ENCODE peak calls at places on chromosome 7, in four cellular contexts. I, T, E and S are unnamed samples.

GRCh38 chr7:105336009-105336408 is 52.7 kb downstream of the SRPK2 start:
- DNase-seq in I (no peak), T (no peak), E (no peak), S (no peak)

GRCh38 chr7:134327896-134328295 is 11.2 kb upstream of the SLC35B4 start:
- DNase-seq in I (peak; percentile 60), T (peak; percentile 89), E (peak; percentile 16), S (no peak)

GRCh38 chr7:137916980-137917645 is 70.3 kb upstream of the DGKI start:
- DNase-seq in I (no peak), T (no peak), E (no peak), S (no peak)

GRCh38 chr7:47142169-47142866 is 439.6 kb downstream of the TNS3 start:
- DNase-seq in I (no peak), T (no peak), E (no peak), S (no peak)

GRCh38 chr7:148256433-148256832 is 334.1 kb upstream of the C7orf33 start:
- DNase-seq in I (no peak), T (no peak), E (no peak), S (no peak)

GRCh38 chr7:108235451-108236061 is 105.4 kb upstream of the LAMB4 start:
- DNase-seq in I (no peak), T (peak; percentile 80), E (no peak), S (no peak)

GRCh38 chr7:82740246-82740848 is 296.8 kb upstream of the CACNA2D1 start:
- DNase-seq in I (peak; percentile 69), T (peak; percentile 85), E (no peak), S (no peak)

GRCh38 chr7:25216837-25217236 is 11.4 kb downstream of the NPVF start:
- DNase-seq in I (no peak), T (no peak), E (no peak), S (peak; percentile 2)

GRCh38 chr7:36029846-36030510 is 123.1 kb upstream of the EEPD1 start:
- DNase-seq in I (no peak), T (no peak), E (no peak), S (no peak)

GRCh38 chr7:134553976-134554375 is 5.1 kb downstream of the AKR1B15 start:
- DNase-seq in I (no peak), T (peak; percentile 68), E (no peak), S (no peak)

GRCh38 chr7:36686499-36686898 is 37.8 kb downstream of the AOAH start:
- DNase-seq in I (peak; percentile 32), T (no peak), E (no peak), S (no peak)

GRCh38 chr7:134298902-134299683 is 17.6 kb downstream of the SLC35B4 start:
- DNase-seq in I (no peak), T (no peak), E (no peak), S (no peak)

DNA sequence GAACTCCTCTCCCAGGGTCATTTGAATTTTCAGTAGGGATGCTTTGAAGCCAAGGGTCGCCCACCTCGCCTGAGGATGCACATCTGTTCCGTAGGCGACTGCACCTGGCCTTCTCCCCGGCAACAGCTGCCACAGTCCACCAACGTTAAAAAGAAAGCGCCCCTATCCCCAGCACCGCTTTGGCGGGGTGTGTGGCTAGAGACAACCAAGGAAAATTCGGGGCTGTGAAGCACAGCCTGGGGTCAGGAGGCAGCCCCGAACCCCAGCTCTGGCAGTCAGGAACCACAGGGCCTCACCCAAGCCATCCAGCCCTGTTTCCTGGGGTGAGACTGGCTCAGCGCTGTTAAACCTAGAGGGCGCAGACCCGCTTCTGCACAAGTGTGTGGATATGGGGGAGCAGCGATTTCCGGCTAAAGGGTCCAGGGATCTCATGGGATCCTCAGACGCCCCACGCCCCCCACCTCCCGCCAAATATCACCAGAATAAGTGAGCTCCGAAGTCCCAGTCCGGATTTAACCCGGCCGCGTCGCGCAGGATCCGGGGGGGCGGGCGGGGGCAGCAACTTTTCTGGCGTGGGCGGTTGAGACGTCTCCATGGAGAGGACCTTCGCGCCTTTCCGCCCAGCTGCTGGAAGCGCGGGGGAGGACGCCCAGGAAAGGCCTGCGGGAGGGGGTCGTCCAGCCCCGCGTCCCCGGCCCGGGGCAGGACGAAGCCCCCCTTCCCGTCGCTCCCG is 821 bp downstream of the ZC3HAV1L start:
- DNase-seq in I (peak; percentile 6), T (peak; percentile 71), E (peak; percentile 38), S (no peak)
- TF ChIP-seq CTCF in I (peak; percentile 24), T (no peak), E (no peak), S (peak; percentile 14)

GRCh38 chr7:54680377-54681005 is 78.5 kb downstream of the SEC61G start:
- DNase-seq in I (no peak), T (no peak), E (no peak), S (no peak)
- H3K4me3 ChIP-seq in I (no peak overlapping the region), T (no peak overlapping the region), E (no peak overlapping the region), S (no peak overlapping the region)

GRCh38 chr7:19112290-19113000 is 5.0 kb downstream of the TWIST1 start:
- DNase-seq in I (peak; percentile 41), T (peak; percentile 65), E (no peak), S (no peak)
- H3K27me3 ChIP-seq in I (no peaks in the 10 kb centered on the region), T (peaks cover 95% of the 10 kb centered on the region), E (no peaks in the 10 kb centered on the region), S (no peaks in the 10 kb centered on the region)

GRCh38 chr7:15594461-15594860 is 32.6 kb upstream of the AGMO start:
- DNase-seq in I (no peak), T (no peak), E (no peak), S (no peak)
- TF ChIP-seq CTCF in I (no peak), T (no peak), E (no peak), S (no peak)

GRCh38 chr7:80370587-80370986 is 141.3 kb downstream of the GNAT3 start:
- DNase-seq in I (no peak), T (no peak), E (no peak), S (no peak)

GRCh38 chr7:80369321-80369720 is 142.5 kb downstream of the GNAT3 start:
- DNase-seq in I (no peak), T (no peak), E (no peak), S (no peak)

GRCh38 chr7:80372415-80372814 is 139.4 kb downstream of the GNAT3 start:
- DNase-seq in I (peak; percentile 19), T (no peak), E (no peak), S (no peak)

GRCh38 chr7:80374321-80374720 is 137.5 kb downstream of the GNAT3 start:
- DNase-seq in I (no peak), T (no peak), E (no peak), S (no peak)

DNA sequence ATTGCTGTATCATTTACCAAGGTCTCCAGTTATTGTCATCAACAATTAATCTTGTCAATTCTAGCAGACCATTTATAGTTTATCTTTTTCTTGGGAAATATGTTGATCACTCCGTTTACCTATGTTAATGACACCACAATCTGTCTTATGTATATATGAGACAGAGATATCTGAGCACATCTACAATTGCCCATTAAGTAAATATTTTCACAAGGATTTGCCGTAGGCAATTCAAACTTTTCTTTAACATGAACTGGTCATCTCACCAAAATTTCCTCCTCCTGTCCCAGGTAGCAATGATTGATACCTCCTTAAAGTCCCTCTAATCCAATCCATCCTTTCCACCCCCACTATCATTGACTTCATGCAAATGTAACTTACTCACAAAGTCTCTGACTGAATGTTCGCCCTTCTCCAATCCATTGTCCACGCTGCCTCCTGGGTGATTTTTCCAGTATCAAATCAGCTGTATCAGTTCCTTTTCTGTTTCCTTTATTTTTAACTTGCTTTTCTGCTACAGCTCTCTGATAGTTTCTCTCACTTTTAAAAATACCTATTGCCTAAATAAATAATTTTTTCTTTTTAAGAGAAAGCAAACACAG is 138.3 kb downstream of the GNAT3 start:
- DNase-seq in I (no peak), T (no peak), E (no peak), S (no peak)
- H3K4me3 ChIP-seq in I (no peak overlapping the region), T (no peak overlapping the region), E (no peak overlapping the region), S (no peak overlapping the region)

DNA sequence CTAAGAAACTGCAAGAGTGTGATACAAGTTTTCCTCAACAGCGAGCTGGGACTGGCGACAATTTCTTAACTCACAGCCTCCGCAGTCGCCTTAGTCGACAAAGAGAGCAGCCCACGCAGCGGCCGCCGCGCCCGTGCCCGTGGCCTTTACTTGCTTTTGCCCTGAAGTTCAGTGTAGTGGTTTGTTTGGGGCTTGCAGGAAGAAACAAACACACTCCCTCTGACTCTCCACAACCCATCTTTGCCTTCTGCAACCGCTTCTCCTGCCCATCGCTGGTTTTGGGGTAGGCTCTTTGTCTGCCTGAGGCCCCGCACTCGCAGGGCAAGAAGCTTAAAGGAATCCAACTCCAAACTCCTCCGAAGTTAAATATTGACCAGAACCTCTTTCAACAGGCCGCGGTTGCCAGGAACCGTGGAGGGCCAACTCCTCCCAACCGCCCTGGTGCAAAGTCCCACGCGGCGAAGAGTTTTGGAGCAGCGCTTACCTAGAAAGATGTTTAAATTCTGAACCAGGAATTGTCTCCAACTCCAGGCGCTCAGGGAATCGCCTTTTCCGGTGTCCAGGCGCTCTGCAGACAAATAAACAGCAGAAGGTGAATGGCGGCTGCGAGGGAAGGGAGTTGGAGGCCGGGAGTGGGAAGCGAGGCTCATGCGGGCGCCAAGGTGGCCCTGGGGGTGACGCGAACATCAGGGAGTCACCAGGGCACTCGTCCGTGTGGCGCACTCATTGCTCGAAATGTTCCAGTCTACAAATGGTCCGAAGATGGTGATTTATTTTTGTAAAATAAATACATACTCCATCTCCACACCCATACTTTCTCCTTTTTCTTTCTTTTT is 8.3 kb downstream of the HOXA4 start:
- DNase-seq in I (no peak), T (peak; percentile 55), E (no peak), S (no peak)
- H3K27me3 ChIP-seq in I (peaks cover 91% of the 10 kb centered on the region), T (peaks cover 100% of the 10 kb centered on the region), E (no peaks in the 10 kb centered on the region), S (no peaks in the 10 kb centered on the region)

GRCh38 chr7:44213872-44214595 is 13.3 kb downstream of the YKT6 start:
- DNase-seq in I (peak; percentile 27), T (peak; percentile 87), E (no peak), S (no peak)
- TF ChIP-seq CTCF in I (peak; percentile 68), T (peak; percentile 80), E (no peak), S (peak; percentile 49)